ENCODE peak calls at places on chromosome 15, in five cellular contexts. L, O, Y, R and D are unnamed samples.

GRCh38 chr15:37824717-37825382 is 109.6 kb upstream of the TMCO5A start:
- DNase-seq in O (no peak), R (no peak), Y (no peak), L (peak; percentile 91), D (peak; percentile 0)

GRCh38 chr15:67006089-67007065 is 59.0 kb upstream of the SMAD3 start:
- DNase-seq in Y (no peak), O (peak; percentile 82), L (peak; percentile 38), R (no peak), D (no peak)

GRCh38 chr15:88636039-88636438 is 2.8 kb upstream of the ISG20 start:
- DNase-seq in L (no peak), O (no peak), R (peak; percentile 69), Y (no peak), D (no peak)

GRCh38 chr15:69475769-69476358 is 23.2 kb downstream of the RPLP1 start:
- DNase-seq in L (peak; percentile 79), Y (no peak), R (peak; percentile 85), O (no peak), D (no peak)

GRCh38 chr15:79970921-79971434 is at the start of gene BCL2A1:
- DNase-seq in Y (peak; percentile 96), R (no peak), O (no peak), L (peak; percentile 86), D (peak; percentile 55)

GRCh38 chr15:35166730-35167359 is 81.8 kb upstream of the NANOGP8 start:
- DNase-seq in L (peak; percentile 26), R (no peak), O (no peak), Y (no peak), D (no peak)

GRCh38 chr15:71761649-71762048 is 48.7 kb upstream of the NR2E3 start:
- DNase-seq in R (peak; percentile 65), Y (no peak), L (peak; percentile 85), O (no peak), D (no peak)

GRCh38 chr15:100922192-100923040 is 3.3 kb downstream of the LRRK1 start:
- DNase-seq in L (no peak), O (no peak), R (no peak), Y (no peak), D (no peak)

GRCh38 chr15:43144512-43144911 is 11.1 kb downstream of the TMEM62 start:
- DNase-seq in Y (no peak), R (no peak), L (no peak), O (no peak), D (peak; percentile 21)

GRCh38 chr15:57859130-57859685 is 152.7 kb downstream of the POLR2M start:
- DNase-seq in R (no peak), L (no peak), Y (no peak), O (peak; percentile 60), D (no peak)

GRCh38 chr15:36774765-36775164 is 195.3 kb downstream of the CDIN1 start:
- DNase-seq in O (no peak), Y (no peak), L (no peak), R (no peak), D (no peak)

GRCh38 chr15:63600001-63600645 is 2.9 kb downstream of the FBXL22 start:
- DNase-seq in Y (no peak), L (peak; percentile 7), O (no peak), R (no peak), D (no peak)

GRCh38 chr15:34217587-34218225 is 7.1 kb upstream of the EMC4 start:
- DNase-seq in O (no peak), R (no peak), L (no peak), Y (no peak), D (no peak)

GRCh38 chr15:27339138-27339537 is 368.2 kb downstream of the GABRG3 start:
- DNase-seq in Y (no peak), L (no peak), R (no peak), O (peak; percentile 88), D (no peak)

GRCh38 chr15:78605201-78605600 is 15.6 kb downstream of the CHRNA3 start:
- DNase-seq in L (no peak), Y (no peak), R (no peak), O (peak; percentile 82), D (no peak)

GRCh38 chr15:22979069-22979698 is 984 bp downstream of the CYFIP1 start:
- DNase-seq in O (no peak), Y (no peak), R (peak; percentile 86), L (peak; percentile 52), D (no peak)

GRCh38 chr15:34812369-34812768 is 17.0 kb upstream of the ACTC1 start:
- DNase-seq in L (peak; percentile 15), Y (no peak), O (no peak), R (no peak), D (no peak)

GRCh38 chr15:25543156-25543555 is 104.3 kb upstream of the UBE3A start:
- DNase-seq in R (no peak), L (peak; percentile 24), Y (no peak), O (no peak), D (no peak)

GRCh38 chr15:32663671-32664070 is 22.2 kb downstream of the SCG5 start:
- DNase-seq in L (no peak), R (no peak), Y (no peak), O (peak; percentile 42), D (no peak)

GRCh38 chr15:74158855-74159650 is 14.5 kb upstream of the ISLR start:
- DNase-seq in O (no peak), Y (peak; percentile 69), L (no peak), R (no peak), D (no peak)

GRCh38 chr15:68615301-68615700 is 36.5 kb downstream of the CORO2B start:
- DNase-seq in R (no peak), O (no peak), Y (no peak), L (no peak), D (no peak)

DNA sequence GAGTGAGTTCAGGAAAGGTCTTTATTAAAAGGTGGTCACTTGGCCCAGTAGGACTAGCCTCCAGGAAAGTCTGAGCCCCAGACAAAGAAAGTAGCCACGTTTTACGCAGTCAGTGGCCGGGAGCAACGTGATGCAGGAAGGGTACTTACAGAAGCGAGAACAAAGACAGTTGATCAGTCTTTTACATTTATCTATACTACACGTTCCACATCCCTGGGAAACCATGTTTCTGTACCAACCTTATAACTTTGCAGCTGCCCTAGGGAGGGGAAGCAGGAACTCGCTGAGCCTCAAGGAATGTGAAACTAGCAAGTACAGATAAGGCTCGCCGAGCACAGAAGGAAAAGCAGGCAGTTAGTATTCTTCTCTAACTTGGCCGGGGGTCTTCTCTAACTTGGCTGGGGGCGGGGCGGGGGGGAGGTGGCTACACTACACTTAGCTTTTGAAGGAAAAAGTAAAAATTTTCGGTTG is 3.4 kb upstream of the KNL1 start:
- DNase-seq in O (no peak), L (peak; percentile 36), R (no peak), Y (no peak), D (no peak)
- H3K4me3 ChIP-seq in O (no peak overlapping the region), L (peak overlapping the region; percentile 53), R (peak overlapping the region; percentile 46), Y (peak overlapping the region; percentile 43), D (no peak overlapping the region)

GRCh38 chr15:55588070-55588817 is at the start of gene PYGO1:
- DNase-seq in L (peak; percentile 66), Y (no peak), O (no peak), R (peak; percentile 63), D (no peak)

GRCh38 chr15:55588818-55589122 is 625 bp upstream of the PYGO1 start:
- DNase-seq in R (no peak), O (no peak), Y (no peak), L (no peak), D (no peak)

GRCh38 chr15:55589297-55589696 is 1.2 kb upstream of the PYGO1 start:
- DNase-seq in O (no peak), L (no peak), Y (no peak), R (no peak), D (no peak)

GRCh38 chr15:55587321-55588069 is 650 bp downstream of the PYGO1 start:
- DNase-seq in L (peak; percentile 47), Y (no peak), O (no peak), R (no peak), D (no peak)

DNA sequence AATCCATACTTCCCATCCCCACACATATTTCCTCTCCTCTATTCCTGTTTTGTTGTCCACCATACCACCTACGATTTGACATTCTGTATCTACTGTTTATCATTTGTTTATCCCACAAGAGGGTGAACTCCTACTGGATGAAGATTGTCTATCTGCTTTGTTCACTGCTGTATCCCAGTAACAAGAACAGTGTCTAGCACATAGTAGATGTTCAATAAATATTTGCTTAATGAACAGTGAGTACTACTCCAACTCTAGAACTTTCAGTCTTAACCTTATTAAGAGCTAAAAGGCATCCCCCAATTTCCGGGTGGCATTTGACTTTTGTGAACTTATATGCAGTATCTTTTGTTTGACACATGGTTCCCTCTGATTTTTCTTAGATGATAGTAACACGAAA is 1.3 kb downstream of the PYGO1 start:
- DNase-seq in Y (no peak), O (no peak), L (no peak), R (no peak), D (no peak)
- H3K4me3 ChIP-seq in Y (no peak overlapping the region), O (peak overlapping the region; percentile 77), L (peak overlapping the region; percentile 70), R (peak overlapping the region; percentile 62), D (no peak overlapping the region)

GRCh38 chr15:31359722-31360111 is 33.1 kb downstream of the KLF13 start:
- DNase-seq in O (no peak), Y (no peak), L (no peak), R (peak; percentile 60), D (no peak)
- H3K4me3 ChIP-seq in O (no peak overlapping the region), Y (no peak overlapping the region), L (no peak overlapping the region), R (no peak overlapping the region), D (no peak overlapping the region)

GRCh38 chr15:45635763-45636292 is 999 bp downstream of the SQOR start:
- DNase-seq in Y (no peak), R (no peak), L (no peak), O (no peak), D (no peak)
- H3K4me3 ChIP-seq in Y (peak overlapping the region; percentile 86), R (peak overlapping the region; percentile 88), L (peak overlapping the region; percentile 78), O (peak overlapping the region; percentile 79), D (peak overlapping the region; percentile 75)

GRCh38 chr15:96409231-96410138 is 79.0 kb downstream of the NR2F2 start:
- DNase-seq in Y (no peak), L (no peak), R (no peak), O (peak; percentile 86), D (no peak)
- H3K4me3 ChIP-seq in Y (no peak overlapping the region), L (no peak overlapping the region), R (peak overlapping the region; percentile 17), O (peak overlapping the region; percentile 49), D (no peak overlapping the region)

GRCh38 chr15:40446144-40446543 is 5.4 kb downstream of the BAHD1 start:
- DNase-seq in L (no peak), R (no peak), O (no peak), Y (no peak), D (no peak)

GRCh38 chr15:40445411-40446055 is 4.8 kb downstream of the BAHD1 start:
- DNase-seq in Y (no peak), L (peak; percentile 49), O (no peak), R (no peak), D (no peak)

GRCh38 chr15:40443846-40444245 is 3.1 kb downstream of the BAHD1 start:
- DNase-seq in Y (no peak), L (no peak), O (no peak), R (peak; percentile 18), D (no peak)

GRCh38 chr15:40443255-40443654 is 2.5 kb downstream of the BAHD1 start:
- DNase-seq in L (no peak), R (peak; percentile 26), O (no peak), Y (no peak), D (no peak)

GRCh38 chr15:40444741-40445140 is 4.0 kb downstream of the BAHD1 start:
- DNase-seq in L (no peak), Y (no peak), R (no peak), O (no peak), D (no peak)
- H3K4me3 ChIP-seq in L (no peak overlapping the region), Y (no peak overlapping the region), R (no peak overlapping the region), O (no peak overlapping the region), D (no peak overlapping the region)

DNA sequence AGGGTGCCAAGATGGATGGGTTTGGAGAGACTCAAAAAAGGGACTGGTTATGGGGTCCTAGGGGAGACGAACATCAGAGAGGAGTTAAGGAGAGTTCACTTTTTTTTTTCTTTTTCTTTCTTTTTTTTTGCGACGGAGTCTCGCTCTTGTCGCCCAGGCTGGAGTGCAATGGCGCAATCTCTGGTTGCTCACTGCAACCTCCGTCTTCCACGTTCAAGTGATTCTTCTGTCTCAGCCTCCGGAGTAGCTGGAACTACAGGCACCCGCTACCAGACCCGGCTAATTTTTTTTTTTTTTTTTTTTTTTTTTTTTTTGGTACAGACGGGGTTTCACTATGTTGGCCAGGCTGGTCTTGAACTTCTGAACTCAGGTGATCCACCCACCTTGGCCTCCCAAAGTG is 1.2 kb downstream of the SPINT1 start:
- DNase-seq in R (no peak), O (no peak), L (no peak), Y (no peak), D (no peak)
- H3K4me3 ChIP-seq in R (peak overlapping the region; percentile 73), O (peak overlapping the region; percentile 52), L (peak overlapping the region; percentile 40), Y (peak overlapping the region; percentile 75), D (peak overlapping the region; percentile 55)